ENCODE peak calls at places on chromosomes 4 and X, in four cellular contexts. N is BJ; O is spleen; Z is CD4-positive, alpha-beta T cell. C is an unnamed sample.
A peak's percentile ranks its signal among the peaks of the same experiment; 100 is the strongest.

GRCh38 chrX:124344246-124344645 is 2.1 kb upstream of the SH2D1A start:
- DNase-seq in N (no peak), O (no peak), Z (no peak), C (no peak)

GRCh38 chrX:146863566-146863965 is 49.0 kb upstream of the CXorf51A start:
- DNase-seq in N (no peak), O (no peak), Z (no peak), C (no peak)

GRCh38 chrX:12971282-12972003 is 3.5 kb upstream of the TMSB4X start:
- DNase-seq in N (no peak), O (peak; percentile 82), Z (no peak), C (no peak)

GRCh38 chrX:133190877-133191738 is 27.0 kb downstream of the TFDP3 start:
- DNase-seq in N (no peak), O (no peak), Z (no peak), C (no peak)

GRCh38 chrX:18146954-18147353 is 73.7 kb downstream of the BEND2 start:
- DNase-seq in N (no peak), O (no peak), Z (no peak), C (no peak)

GRCh38 chr4:140423106-140423505 is 4.3 kb downstream of the CLGN start:
- DNase-seq in N (no peak), O (no peak), Z (no peak), C (no peak)

GRCh38 chr4:111399523-111400135 is 745.6 kb upstream of the FAM241A start:
- DNase-seq in N (no peak), O (no peak), Z (no peak), C (no peak)

GRCh38 chr4:53015681-53016080 is 153.6 kb downstream of the RASL11B start:
- DNase-seq in N (no peak), O (no peak), Z (no peak), C (no peak)

GRCh38 chrX:155611302-155611701 is 1.4 kb downstream of the TMLHE start:
- DNase-seq in N (no peak), O (no peak), Z (no peak), C (no peak)

GRCh38 chr4:132934901-132935300 is 214.2 kb upstream of the PCDH10 start:
- DNase-seq in N (no peak), O (no peak), Z (no peak), C (no peak)

GRCh38 chr4:19030536-19030935 is 1009.0 kb upstream of the LCORL start:
- DNase-seq in N (no peak), O (no peak), Z (no peak), C (no peak)

DNA sequence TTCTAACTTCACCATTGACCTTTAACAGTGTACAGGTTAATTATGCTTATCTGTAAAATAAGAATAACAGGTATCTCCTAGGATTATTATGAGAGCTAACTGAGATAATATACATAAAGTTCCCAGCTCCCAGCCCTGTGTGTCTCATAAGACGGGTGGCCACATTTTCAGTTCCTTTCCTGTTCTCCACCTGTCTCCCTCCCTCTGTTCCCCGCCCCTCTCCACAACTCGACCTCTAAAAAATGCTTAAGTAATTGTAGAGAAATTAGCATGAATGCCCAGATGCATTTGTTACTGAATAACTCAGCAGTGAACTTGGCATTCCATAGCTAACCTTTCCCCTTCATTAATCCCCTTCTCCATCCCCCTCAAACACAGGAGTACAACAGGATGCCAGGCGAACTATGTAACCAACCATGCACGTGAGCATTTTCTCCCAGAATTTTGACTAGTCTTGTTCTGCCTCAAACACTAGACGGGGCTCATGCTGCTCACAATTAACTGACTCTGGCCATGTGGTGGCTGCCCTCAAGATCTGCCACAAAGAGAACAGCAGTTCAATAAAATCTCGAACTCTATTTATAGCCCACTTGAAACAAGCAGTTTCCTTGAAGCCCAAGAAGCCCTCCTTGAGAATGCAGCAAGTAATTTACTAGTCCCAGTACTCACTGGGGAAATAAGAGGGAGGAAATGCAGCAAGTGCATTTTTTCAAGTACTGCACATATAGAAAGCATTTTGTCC is 351.2 kb downstream of the ARHGAP24 start:
- DNase-seq in N (no peak), O (no peak), Z (no peak), C (no peak)
- TF ChIP-seq CTCF in N (peak; percentile 29), O (no peak), Z (no peak), C (no peak)

GRCh38 chr4:7660640-7661039 is 225.9 kb upstream of the PSAPL1 start:
- DNase-seq in N (no peak), O (peak; percentile 46), Z (no peak), C (no peak)

GRCh38 chr4:7662507-7662846 is 227.7 kb upstream of the PSAPL1 start:
- DNase-seq in N (no peak), O (peak; percentile 18), Z (no peak), C (no peak)

GRCh38 chr4:7660176-7660540 is 225.4 kb upstream of the PSAPL1 start:
- DNase-seq in N (no peak), O (peak; percentile 59), Z (no peak), C (no peak)

GRCh38 chr4:7661846-7662506 is 227.2 kb upstream of the PSAPL1 start:
- DNase-seq in N (no peak), O (peak; percentile 45), Z (no peak), C (no peak)

DNA sequence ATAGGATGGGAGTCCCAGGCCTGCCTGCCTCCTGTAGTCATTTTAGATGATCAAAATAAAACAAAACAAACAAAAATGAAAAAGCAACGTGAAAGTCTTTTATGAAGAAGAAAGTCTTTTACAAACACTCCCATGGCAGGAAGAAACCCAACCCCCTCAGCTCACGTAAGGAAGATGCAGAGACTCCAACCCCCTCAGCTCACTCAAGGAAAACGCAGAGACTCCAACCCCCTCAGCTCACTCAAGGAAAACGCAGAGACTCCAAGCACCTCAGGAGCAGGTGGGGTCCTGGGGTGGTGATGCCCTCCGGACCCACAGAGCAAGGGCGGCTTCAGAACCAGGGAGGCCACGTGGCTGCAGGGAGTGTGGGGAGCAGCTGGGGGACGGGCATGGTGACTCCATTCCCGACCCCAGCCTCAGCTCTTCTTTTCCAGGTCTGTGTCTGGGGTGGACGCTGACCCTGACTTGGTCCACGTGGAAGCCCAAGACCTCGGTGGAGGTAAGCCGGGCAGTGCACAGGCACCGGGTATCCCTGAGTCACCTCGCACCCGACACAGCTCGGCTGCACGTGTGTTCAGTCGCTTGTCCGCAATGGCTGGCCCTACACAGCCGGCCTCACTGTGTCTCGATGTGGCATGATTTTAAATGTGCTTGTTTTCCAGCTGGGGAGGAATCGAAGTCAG is 226.5 kb upstream of the PSAPL1 start:
- DNase-seq in N (no peak), O (peak; percentile 51), Z (no peak), C (no peak)
- TF ChIP-seq CTCF in N (no peak), O (no peak), Z (no peak), C (no peak)

DNA sequence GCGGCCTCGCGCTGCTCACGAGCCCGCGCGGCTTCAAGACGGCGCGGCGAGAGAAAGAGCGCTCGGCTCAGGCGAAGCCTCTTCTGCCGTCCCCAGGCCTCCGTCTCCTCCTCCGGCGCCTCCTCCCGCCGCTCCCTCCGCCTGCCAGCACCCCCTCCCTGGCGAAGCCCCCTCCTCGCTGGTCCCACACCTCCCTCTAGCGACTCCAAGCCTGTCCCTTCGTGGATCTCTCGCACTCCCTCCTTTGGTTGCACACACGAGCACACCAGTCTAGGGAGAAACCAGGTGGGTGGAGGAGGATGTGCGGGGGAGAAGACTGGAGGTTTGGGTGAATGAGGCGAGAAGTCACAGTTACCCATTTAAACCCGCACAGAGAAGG is at the start of gene CAMK2D:
- DNase-seq in N (peak; percentile 42), O (peak; percentile 95), Z (peak; percentile 79), C (peak; percentile 33)
- TF ChIP-seq CTCF in N (peak; percentile 77), O (peak; percentile 56), Z (peak; percentile 37), C (peak; percentile 84)

DNA sequence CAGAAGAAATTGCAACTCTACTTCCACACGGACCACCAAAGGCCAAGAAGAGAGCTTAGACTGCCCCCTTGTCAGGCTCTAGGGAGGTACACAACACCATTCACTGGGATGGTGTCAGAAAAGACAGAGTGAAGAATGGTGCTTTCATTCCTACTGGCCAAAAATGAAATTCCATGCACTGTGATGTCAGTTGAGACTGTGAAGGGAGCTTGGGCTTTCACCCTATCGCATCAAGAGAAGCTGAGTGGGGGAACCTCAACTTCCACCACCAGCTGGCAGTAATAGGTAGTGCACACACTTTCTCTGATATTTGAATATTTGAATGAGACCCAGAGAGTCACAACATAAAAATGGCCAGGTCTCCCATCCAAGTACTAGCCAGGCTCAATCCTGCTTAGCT is 65.9 kb downstream of the ZNF711 start:
- DNase-seq in N (no peak), O (no peak), Z (no peak), C (no peak)
- TF ChIP-seq CTCF in N (no peak), O (no peak), Z (no peak), C (no peak)

DNA sequence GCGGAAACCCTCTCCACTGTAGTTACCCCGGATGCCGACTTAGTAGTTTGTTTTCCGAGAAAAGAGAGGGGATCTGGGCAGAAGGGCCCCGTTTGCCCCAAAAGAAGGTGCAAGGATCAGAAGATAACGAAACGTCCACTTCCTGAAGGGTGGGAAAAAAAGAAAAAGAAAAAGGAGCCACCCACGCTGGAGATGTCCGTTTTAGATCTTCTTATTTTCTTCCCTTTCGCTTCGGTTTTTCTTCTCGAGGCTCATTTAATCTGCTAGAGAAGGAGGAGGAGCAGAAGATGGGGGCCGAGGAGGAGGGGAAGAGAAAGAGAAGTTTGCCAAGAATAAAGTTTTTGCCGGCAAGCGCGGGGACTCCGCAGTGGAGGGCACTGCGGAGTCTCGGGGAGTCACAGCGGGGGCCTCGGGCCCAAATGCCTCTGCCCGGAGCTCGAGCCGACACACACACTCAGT is 490 bp downstream of the LEF1 start:
- DNase-seq in N (no peak), O (no peak), Z (no peak), C (no peak)
- TF ChIP-seq CTCF in N (no peak), O (no peak), Z (no peak), C (no peak)

GRCh38 chr4:4506961-4507360 is 34.9 kb downstream of the STX18 start:
- DNase-seq in N (no peak), O (no peak), Z (no peak), C (no peak)

GRCh38 chr4:4504783-4505182 is 37.1 kb downstream of the STX18 start:
- DNase-seq in N (no peak), O (no peak), Z (no peak), C (no peak)

GRCh38 chr4:4509521-4509920 is 32.3 kb downstream of the STX18 start:
- DNase-seq in N (no peak), O (no peak), Z (no peak), C (no peak)

GRCh38 chr4:4507403-4507802 is 34.4 kb downstream of the STX18 start:
- DNase-seq in N (no peak), O (no peak), Z (no peak), C (no peak)

DNA sequence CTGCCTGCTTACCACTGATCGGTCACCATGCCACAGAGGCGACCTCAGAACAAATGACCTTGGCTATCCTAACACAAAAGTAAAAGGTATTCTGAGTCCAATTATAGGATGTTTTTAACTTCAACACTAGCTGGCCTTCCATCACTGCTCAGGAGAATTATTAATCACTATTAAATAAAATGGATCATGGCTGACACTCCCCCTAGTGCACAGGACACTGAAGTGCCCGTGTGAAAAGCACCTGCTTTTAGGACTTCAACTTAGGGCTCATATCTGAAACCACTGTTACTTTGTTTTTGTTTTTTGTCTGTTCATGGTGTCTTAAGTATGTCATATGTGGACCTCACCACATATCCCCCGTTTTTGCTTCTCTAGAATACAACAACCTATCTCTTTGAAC is 33.9 kb downstream of the STX18 start:
- DNase-seq in N (no peak), O (no peak), Z (no peak), C (no peak)
- TF ChIP-seq CTCF in N (peak; percentile 57), O (peak; percentile 38), Z (peak; percentile 24), C (peak; percentile 39)

DNA sequence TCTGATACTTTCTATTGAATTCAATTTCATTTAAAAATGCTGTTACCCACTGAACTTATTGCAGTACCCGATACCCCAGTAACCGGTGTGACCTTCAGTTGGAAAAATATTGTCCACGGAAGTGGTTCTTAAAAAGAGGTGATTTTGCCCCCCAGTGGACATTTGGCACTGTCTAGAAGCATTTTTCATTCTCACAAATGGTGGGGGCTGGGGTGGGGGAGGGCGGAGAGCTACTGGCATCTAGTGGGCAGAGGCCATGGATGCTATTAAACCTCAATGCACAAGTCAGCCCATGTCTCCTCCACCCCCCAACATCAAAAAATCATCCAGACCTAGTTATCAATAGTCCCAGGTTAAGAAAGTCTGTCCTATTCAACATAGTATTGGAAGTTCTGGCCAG is 19.6 kb upstream of the CHM start:
- DNase-seq in N (no peak), O (no peak), Z (no peak), C (no peak)
- TF ChIP-seq CTCF in N (no peak), O (no peak), Z (no peak), C (no peak)

GRCh38 chr4:165597581-165598480 is 219.0 kb downstream of the CPE start:
- DNase-seq in N (no peak), O (no peak), Z (no peak), C (no peak)
- TF ChIP-seq CTCF in N (no peak), O (no peak), Z (no peak), C (no peak)

C was measured in D721Med.